ENCODE peak calls at places on chromosome 21, in nine cellular contexts. L is activated CD4-positive, alpha-beta T cell treated with anti-CD3 and anti-CD28 coated beads, Interleukin-2, amount 10 ng/mL, durations not matched to agents 7 days and 5 days; R is EL; P is heart left ventricle; Q is T-cell; E is NCI-H510A treated with DMSO at 0.1 percent for 48 hours; H is hepatic stellate cell; F is activated T-cell treated with anti-CD3 and anti-CD28 coated beads for 4 hours; W is H9. Y is an unnamed sample.

GRCh38 chr21:42854246-42855010 is 24.9 kb downstream of the WDR4 start:
- DNase-seq in Q (no peak), R (no peak), F (no peak), H (no peak), E (no peak), W (no peak), P (no peak), L (no peak), Y (no peak)

GRCh38 chr21:38223893-38224540 is 32.8 kb upstream of the KCNJ15 start:
- DNase-seq in P (no peak), Q (no peak), E (no peak), H (no peak), R (no peak), L (no peak), F (no peak), W (no peak), Y (no peak)

GRCh38 chr21:27419153-27419552 is 452.3 kb upstream of the ADAMTS5 start:
- DNase-seq in Q (no peak), E (no peak), H (no peak), F (no peak), W (no peak), P (no peak), L (no peak), R (no peak), Y (no peak)

GRCh38 chr21:31371715-31372114 is 27.7 kb upstream of the TIAM1 start:
- DNase-seq in W (no peak), Q (no peak), F (no peak), H (no peak), P (no peak), E (no peak), L (no peak), R (no peak), Y (no peak)

GRCh38 chr21:43006874-43007208 is 32.5 kb downstream of the PKNOX1 start:
- DNase-seq in E (peak; percentile 24), W (no peak), L (no peak), Q (no peak), H (no peak), F (no peak), P (no peak), R (no peak), Y (no peak)

GRCh38 chr21:42143111-42143510 is 72.0 kb downstream of the UMODL1 start:
- DNase-seq in Q (no peak), W (no peak), R (no peak), H (no peak), L (no peak), F (no peak), P (no peak), E (no peak), Y (no peak)

GRCh38 chr21:35102488-35103407 is 53.6 kb upstream of the RUNX1 start:
- DNase-seq in F (no peak), H (no peak), E (peak; percentile 5), W (no peak), Q (peak; percentile 46), P (peak; percentile 47), R (no peak), L (peak; percentile 51), Y (peak; percentile 26)

GRCh38 chr21:31473685-31474345 is 129.8 kb upstream of the TIAM1 start:
- DNase-seq in E (no peak), Q (no peak), R (peak; percentile 13), L (no peak), W (no peak), F (no peak), P (no peak), H (no peak), Y (no peak)

GRCh38 chr21:40976198-40977114 is 129.5 kb upstream of the DSCAM start:
- DNase-seq in L (no peak), R (no peak), H (no peak), E (no peak), Q (no peak), F (no peak), W (no peak), P (no peak), Y (no peak)

GRCh38 chr21:31780944-31781343 is 49.0 kb upstream of the SCAF4 start:
- DNase-seq in F (no peak), Q (no peak), W (no peak), R (no peak), E (peak; percentile 90), L (no peak), H (no peak), P (no peak), Y (no peak)